ENCODE peak calls at places on chromosomes 2 and 18, in four cellular contexts. X is fibroblast of lung, V is PC-9, Z is PC-3. N is an unnamed sample.
A peak's percentile ranks its signal among the peaks of the same experiment; 100 is the strongest.

GRCh38 chr2:146890491-146890890 is 954.3 kb upstream of the ACVR2A start:
- DNase-seq in X (no peak), V (no peak), Z (no peak), N (no peak)

GRCh38 chr18:60053747-60054304 is 154.0 kb downstream of the PMAIP1 start:
- DNase-seq in X (peak; percentile 98), V (peak; percentile 70), Z (peak; percentile 100), N (peak; percentile 11)

GRCh38 chr2:199922856-199923255 is 11.8 kb downstream of the C2orf69 start:
- DNase-seq in X (no peak), V (no peak), Z (no peak), N (no peak)

GRCh38 chr2:179344280-179344961 is 79.8 kb upstream of the SESTD1 start:
- DNase-seq in X (peak; percentile 39), V (peak; percentile 16), Z (peak; percentile 15), N (no peak)

GRCh38 chr18:57542801-57543427 is 43.6 kb downstream of the FECH start:
- DNase-seq in X (peak; percentile 18), V (no peak), Z (no peak), N (no peak)

GRCh38 chr2:191797937-191798873 is 48.7 kb downstream of the CAVIN2 start:
- DNase-seq in X (no peak), V (no peak), Z (no peak), N (no peak)

GRCh38 chr2:170685591-170685990 is 29.5 kb upstream of the SP5 start:
- DNase-seq in X (no peak), V (no peak), Z (no peak), N (peak; percentile 45)

GRCh38 chr2:28360742-28361293 is 31.8 kb upstream of the FOSL2 start:
- DNase-seq in X (peak; percentile 43), V (peak; percentile 23), Z (peak; percentile 59), N (no peak)

GRCh38 chr2:149422337-149422990 is 92.1 kb downstream of the LYPD6 start:
- DNase-seq in X (peak; percentile 80), V (peak; percentile 57), Z (peak; percentile 75), N (no peak)

GRCh38 chr18:23765931-23766330 is 76.7 kb downstream of the LAMA3 start:
- DNase-seq in X (no peak), V (no peak), Z (no peak), N (no peak)

GRCh38 chr2:191316246-191316645 is 71.0 kb downstream of the MYO1B start:
- DNase-seq in X (peak; percentile 80), V (no peak), Z (no peak), N (no peak)

GRCh38 chr2:70939001-70939846 is 3.5 kb downstream of the ATP6V1B1 start:
- DNase-seq in X (no peak), V (no peak), Z (no peak), N (peak; percentile 86)

GRCh38 chr2:241568738-241569137 is 10.2 kb downstream of the BOK start:
- DNase-seq in X (no peak), V (no peak), Z (no peak), N (no peak)

GRCh38 chr2:191169456-191170300 is 18.9 kb upstream of the STAT4 start:
- DNase-seq in X (no peak), V (no peak), Z (peak; percentile 94), N (no peak)

GRCh38 chr2:43831438-43832294 is 7.0 kb downstream of the ABCG5 start:
- DNase-seq in X (peak; percentile 4), V (no peak), Z (no peak), N (no peak)
- H3K27ac ChIP-seq in X (no peak overlapping the region), V (no peak overlapping the region), Z (no peak overlapping the region), N (no peak overlapping the region)

GRCh38 chr2:172249336-172249735 is 146.6 kb upstream of the DLX2 start:
- DNase-seq in X (peak; percentile 60), V (no peak), Z (peak; percentile 69), N (no peak)

GRCh38 chr2:172246649-172247048 is 143.9 kb upstream of the DLX2 start:
- DNase-seq in X (peak; percentile 53), V (no peak), Z (peak; percentile 75), N (no peak)

GRCh38 chr2:172248381-172249173 is 145.9 kb upstream of the DLX2 start:
- DNase-seq in X (peak; percentile 83), V (peak; percentile 76), Z (peak; percentile 96), N (peak; percentile 30)

GRCh38 chr2:172244419-172245130 is 141.9 kb upstream of the DLX2 start:
- DNase-seq in X (no peak), V (no peak), Z (no peak), N (no peak)

GRCh38 chr2:172247203-172247602 is 144.5 kb upstream of the DLX2 start:
- DNase-seq in X (no peak), V (peak; percentile 77), Z (peak; percentile 51), N (no peak)
- H3K4me2 ChIP-seq in X (no peak overlapping the region), V (peak overlapping the region; percentile 34), Z (peak overlapping the region; percentile 54), N (no peak overlapping the region)

GRCh38 chr2:25411753-25412152 is 70.0 kb upstream of the DNMT3A start:
- DNase-seq in X (no peak), V (no peak), Z (no peak), N (no peak)

GRCh38 chr2:25409468-25409867 is 67.7 kb upstream of the DNMT3A start:
- DNase-seq in X (no peak), V (no peak), Z (no peak), N (no peak)

GRCh38 chr2:25411281-25411680 is 69.6 kb upstream of the DNMT3A start:
- DNase-seq in X (no peak), V (no peak), Z (no peak), N (no peak)

GRCh38 chr2:25409044-25409443 is 67.3 kb upstream of the DNMT3A start:
- DNase-seq in X (no peak), V (no peak), Z (no peak), N (no peak)

GRCh38 chr2:25410370-25410769 is 68.6 kb upstream of the DNMT3A start:
- DNase-seq in X (no peak), V (no peak), Z (no peak), N (no peak)
- H3K4me3 ChIP-seq in X (no peak overlapping the region), V (no peak overlapping the region), Z (no peak overlapping the region), N (no peak overlapping the region)

DNA sequence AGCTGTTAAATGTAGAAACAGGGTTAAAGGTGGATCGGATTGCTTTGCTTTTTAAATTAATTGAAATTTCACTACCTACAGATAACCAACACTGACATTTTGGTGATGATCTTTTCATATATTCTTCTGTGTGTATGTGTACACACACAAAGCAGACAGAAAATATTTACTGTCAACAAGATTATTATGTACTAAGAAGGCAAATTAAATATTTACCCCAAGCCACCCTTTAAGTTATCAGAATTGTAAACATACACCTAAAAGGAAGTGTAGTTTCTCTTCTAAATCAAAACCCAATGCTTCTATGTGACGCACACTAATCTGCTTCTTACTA is 98.7 kb downstream of the GAREM1 start:
- DNase-seq in X (no peak), V (no peak), Z (no peak), N (no peak)
- H3K27ac ChIP-seq in X (no peak overlapping the region), V (peak overlapping the region; percentile 97), Z (peak overlapping the region; percentile 87), N (no peak overlapping the region)

GRCh38 chr2:217512728-217513127 is 490.1 kb downstream of the TNS1 start:
- DNase-seq in X (no peak), V (no peak), Z (no peak), N (no peak)

GRCh38 chr2:217512259-217512658 is 490.5 kb downstream of the TNS1 start:
- DNase-seq in X (no peak), V (no peak), Z (no peak), N (no peak)

GRCh38 chr2:217511850-217512249 is 490.9 kb downstream of the TNS1 start:
- DNase-seq in X (no peak), V (no peak), Z (no peak), N (no peak)

GRCh38 chr2:217510790-217511291 is 492.0 kb downstream of the TNS1 start:
- DNase-seq in X (peak; percentile 81), V (peak; percentile 74), Z (peak; percentile 88), N (peak; percentile 87)

GRCh38 chr2:217513256-217513655 is 489.5 kb downstream of the TNS1 start:
- DNase-seq in X (peak; percentile 54), V (no peak), Z (no peak), N (no peak)
- H3K4me2 ChIP-seq in X (no peak overlapping the region), V (no peak overlapping the region), Z (no peak overlapping the region), N (no peak overlapping the region)

GRCh38 chr2:218010116-218010837 is 7.5 kb upstream of the TNS1 start:
- DNase-seq in X (peak; percentile 48), V (peak; percentile 54), Z (no peak), N (peak; percentile 72)
- H3K4me3 ChIP-seq in X (peak overlapping the region; percentile 55), V (peak overlapping the region; percentile 45), Z (peak overlapping the region; percentile 55), N (peak overlapping the region; percentile 74)

GRCh38 chr2:44550571-44550970 is 188.8 kb downstream of the CAMKMT start:
- DNase-seq in X (peak; percentile 20), V (no peak), Z (peak; percentile 51), N (no peak)
- H3K27ac ChIP-seq in X (no peak overlapping the region), V (peak overlapping the region; percentile 87), Z (no peak overlapping the region), N (no peak overlapping the region)

GRCh38 chr2:47167149-47167548 is 12.0 kb upstream of the STPG4 start:
- DNase-seq in X (peak; percentile 10), V (no peak), Z (no peak), N (no peak)
- H3K4me2 ChIP-seq in X (no peak overlapping the region), V (peak overlapping the region; percentile 9), Z (no peak overlapping the region), N (no peak overlapping the region)

GRCh38 chr2:218782529-218782845 is 540 bp downstream of the CYP27A1 start:
- DNase-seq in X (no peak), V (no peak), Z (no peak), N (no peak)
- H3K4me3 ChIP-seq in X (peak overlapping the region; percentile 57), V (no peak overlapping the region), Z (peak overlapping the region; percentile 79), N (peak overlapping the region; percentile 57)

N was measured in neural progenitor cell.